ENCODE peak calls at places on chromosomes 13 and 19, in seven cellular contexts. P is iris pigment epithelial cell; W is activated CD8-positive, alpha-beta memory T cell treated with anti-CD3 and anti-CD28 coated beads for 4 hours; C is LoVo; E is NCI-H345; X is HT1080; H is small intestine. T is an unnamed sample.

GRCh38 chr19:1649706-1650626 is 2.4 kb downstream of the TCF3 start:
- DNase-seq in P (no peak), W (no peak), C (no peak), E (no peak), X (no peak), H (no peak), T (no peak)

GRCh38 chr13:33353210-33353609 is 67.7 kb upstream of the STARD13 start:
- DNase-seq in P (no peak), W (no peak), C (no peak), E (no peak), X (no peak), H (no peak), T (no peak)

GRCh38 chr19:5542665-5543064 is 25.1 kb downstream of the TINCR start:
- DNase-seq in P (no peak), W (no peak), C (no peak), E (peak; percentile 20), X (no peak), H (no peak), T (no peak)

GRCh38 chr19:52923782-52924593 is 760 bp upstream of the ZNF888 start:
- DNase-seq in P (peak; percentile 45), W (no peak), C (peak; percentile 44), E (no peak), X (no peak), H (no peak), T (no peak)

GRCh38 chr19:5157186-5157585 is 183.4 kb downstream of the PTPRS start:
- DNase-seq in P (no peak), W (no peak), C (no peak), E (no peak), X (no peak), H (no peak), T (no peak)

GRCh38 chr19:12858041-12858928 is 20.0 kb downstream of the MAST1 start:
- DNase-seq in P (no peak), W (no peak), C (no peak), E (no peak), X (no peak), H (no peak), T (no peak)

GRCh38 chr19:3968556-3969434 is 2.1 kb downstream of the DAPK3 start:
- DNase-seq in P (peak; percentile 99), W (no peak), C (peak; percentile 66), E (peak; percentile 51), X (peak; percentile 97), H (peak; percentile 66), T (peak; percentile 50)

GRCh38 chr19:16779539-16780163 is 49.5 kb upstream of the SIN3B start:
- DNase-seq in P (peak; percentile 20), W (no peak), C (no peak), E (no peak), X (no peak), H (no peak), T (no peak)

GRCh38 chr19:56988271-56988670 is 131.5 kb upstream of the USP29 start:
- DNase-seq in P (no peak), W (no peak), C (no peak), E (no peak), X (no peak), H (no peak), T (no peak)

GRCh38 chr13:31807090-31807541 is 67.8 kb downstream of the RXFP2 start:
- DNase-seq in P (peak; percentile 11), W (no peak), C (no peak), E (no peak), X (peak; percentile 28), H (no peak), T (no peak)

GRCh38 chr19:48737360-48737998 is 2.9 kb downstream of the RASIP1 start:
- DNase-seq in P (no peak), W (no peak), C (no peak), E (peak; percentile 27), X (no peak), H (no peak), T (no peak)

GRCh38 chr13:24443366-24443765 is 69.2 kb downstream of the PARP4 start:
- DNase-seq in P (no peak), W (no peak), C (no peak), E (no peak), X (no peak), H (no peak), T (no peak)

GRCh38 chr13:33050161-33050560 is 33.9 kb downstream of the KL start:
- DNase-seq in P (peak; percentile 50), W (no peak), C (no peak), E (no peak), X (no peak), H (no peak), T (no peak)

GRCh38 chr13:106520205-106521004 is 15.1 kb downstream of the EFNB2 start:
- DNase-seq in P (peak; percentile 58), W (no peak), C (no peak), E (no peak), X (no peak), H (no peak), T (no peak)

GRCh38 chr19:16025108-16026101 is 50.9 kb upstream of the TPM4 start:
- DNase-seq in P (peak; percentile 68), W (no peak), C (peak; percentile 62), E (no peak), X (peak; percentile 51), H (peak; percentile 66), T (no peak)

GRCh38 chr13:40181203-40181845 is 485.1 kb downstream of the FOXO1 start:
- DNase-seq in P (peak; percentile 96), W (no peak), C (no peak), E (peak; percentile 2), X (no peak), H (peak; percentile 74), T (no peak)

GRCh38 chr13:103403814-103404213 is 337.6 kb upstream of the SLC10A2 start:
- DNase-seq in P (no peak), W (no peak), C (no peak), E (no peak), X (no peak), H (no peak), T (no peak)

GRCh38 chr19:44113784-44114390 is 688 bp downstream of the ZNF225 start:
- DNase-seq in P (no peak), W (no peak), C (no peak), E (no peak), X (no peak), H (peak; percentile 7), T (no peak)

GRCh38 chr19:37893845-37894575 is 12.4 kb downstream of the WDR87 start:
- DNase-seq in P (no peak), W (no peak), C (no peak), E (no peak), X (no peak), H (peak; percentile 68), T (no peak)

GRCh38 chr13:72754111-72754510 is 26.4 kb downstream of the BORA start:
- DNase-seq in P (no peak), W (no peak), C (no peak), E (no peak), X (no peak), H (no peak), T (no peak)

GRCh38 chr19:49631279-49631588 is 8.7 kb downstream of the RRAS start:
- DNase-seq in P (no peak), W (no peak), C (no peak), E (no peak), X (no peak), H (peak; percentile 67), T (no peak)

GRCh38 chr19:43372462-43372861 is 19.0 kb downstream of the CD177 start:
- DNase-seq in P (peak; percentile 32), W (no peak), C (no peak), E (no peak), X (peak; percentile 44), H (no peak), T (no peak)

GRCh38 chr19:16579381-16579780 is 7.2 kb upstream of the SLC35E1 start:
- DNase-seq in P (no peak), W (no peak), C (no peak), E (no peak), X (no peak), H (no peak), T (no peak)

GRCh38 chr13:48839171-48839570 is 136.5 kb upstream of the FNDC3A start:
- DNase-seq in P (peak; percentile 39), W (no peak), C (no peak), E (no peak), X (no peak), H (no peak), T (no peak)

GRCh38 chr19:13026478-13026999 is 31.3 kb downstream of the NFIX start:
- DNase-seq in P (peak; percentile 38), W (no peak), C (peak; percentile 77), E (peak; percentile 71), X (no peak), H (peak; percentile 88), T (no peak)

GRCh38 chr13:39776439-39776838 is 121.0 kb downstream of the COG6 start:
- DNase-seq in P (peak; percentile 98), W (no peak), C (no peak), E (no peak), X (peak; percentile 52), H (no peak), T (no peak)

GRCh38 chr19:33662391-33662790 is 40.6 kb downstream of the CHST8 start:
- DNase-seq in P (no peak), W (no peak), C (no peak), E (no peak), X (no peak), H (no peak), T (no peak)

GRCh38 chr19:29299416-29300380 is 86.7 kb upstream of the UQCRFS1 start:
- DNase-seq in P (no peak), W (no peak), C (no peak), E (no peak), X (no peak), H (no peak), T (no peak)

T was measured in omental fat pad.